ENCODE peak calls at places on chromosomes 1 and 21, in eight cellular contexts. X is HS-5; Y is activated naive CD4-positive, alpha-beta T cell treated with anti-CD3 and anti-CD28 coated beads, Interleukin-2, amount 10 ng/mL, durations not matched to agents 7 days and 5 days; S is GDM1; D is HAP-1; C is WTC11; Q is mesothelial cell of epicardium; B is NCI-H1092. T is an unnamed sample.

GRCh38 chr21:46099476-46099875 is 1.6 kb downstream of the COL6A2 start:
- DNase-seq in S (no peak), D (no peak), Y (peak; percentile 18), X (no peak), B (no peak), C (peak; percentile 51), Q (no peak), T (no peak)

GRCh38 chr1:193211539-193211938 is 25.1 kb upstream of the B3GALT2 start:
- DNase-seq in B (no peak), Q (no peak), S (no peak), C (no peak), Y (no peak), D (no peak), X (peak; percentile 77), T (no peak)

GRCh38 chr1:39409055-39409816 is 82.2 kb upstream of the BMP8A start:
- DNase-seq in B (no peak), X (no peak), Y (peak; percentile 53), Q (peak; percentile 30), S (no peak), D (peak; percentile 53), C (peak; percentile 66), T (no peak)

GRCh38 chr21:42381347-42381984 is 14.4 kb downstream of the TMPRSS3 start:
- DNase-seq in B (peak; percentile 74), X (no peak), S (no peak), Q (no peak), D (no peak), C (peak; percentile 55), Y (peak; percentile 67), T (no peak)

GRCh38 chr1:108831225-108831624 is 25.7 kb downstream of the AKNAD1 start:
- DNase-seq in C (no peak), S (no peak), X (peak; percentile 71), B (no peak), Q (no peak), D (no peak), Y (no peak), T (no peak)

GRCh38 chr1:29839726-29840125 is 603.4 kb downstream of the PTPRU start:
- DNase-seq in X (no peak), S (no peak), Q (no peak), Y (no peak), B (no peak), C (no peak), D (no peak), T (no peak)

GRCh38 chr21:25790122-25790951 is 55.6 kb downstream of the GABPA start:
- DNase-seq in C (no peak), Q (no peak), S (peak; percentile 6), D (peak; percentile 47), Y (no peak), B (peak; percentile 8), X (no peak), T (peak; percentile 31)

GRCh38 chr1:234599617-234600417 is 10.2 kb downstream of the IRF2BP2 start:
- DNase-seq in B (peak; percentile 87), X (no peak), Q (peak; percentile 73), S (peak; percentile 94), D (peak; percentile 73), C (peak; percentile 85), Y (peak; percentile 81), T (peak; percentile 74)

GRCh38 chr1:116379057-116379630 is 6.1 kb downstream of the ATP1A1 start:
- DNase-seq in Q (no peak), X (no peak), D (peak; percentile 28), Y (no peak), S (no peak), C (no peak), B (no peak), T (no peak)

GRCh38 chr1:210332719-210333398 is 4.2 kb downstream of the HHAT start:
- DNase-seq in Q (no peak), C (no peak), Y (peak; percentile 72), X (no peak), B (no peak), D (no peak), S (no peak), T (no peak)

GRCh38 chr1:156102634-156103511 is 11.6 kb upstream of the LMNA start:
- DNase-seq in C (no peak), Q (no peak), X (no peak), S (no peak), D (no peak), Y (no peak), B (no peak), T (no peak)

GRCh38 chr1:156356875-156357534 is 12.0 kb upstream of the RHBG start:
- DNase-seq in B (peak; percentile 59), C (peak; percentile 93), Q (peak; percentile 48), D (peak; percentile 36), S (peak; percentile 37), X (no peak), Y (peak; percentile 67), T (peak; percentile 92)

GRCh38 chr1:54885237-54885679 is 1.7 kb downstream of the DHCR24 start:
- DNase-seq in C (no peak), S (no peak), B (no peak), X (no peak), Y (no peak), D (no peak), Q (no peak), T (no peak)

GRCh38 chr1:15557594-15557993 is 27.3 kb downstream of the AGMAT start:
- DNase-seq in D (no peak), B (no peak), C (no peak), Q (no peak), S (no peak), Y (no peak), X (no peak), T (no peak)

GRCh38 chr1:215710340-215710971 is 143.4 kb downstream of the KCTD3 start:
- DNase-seq in X (no peak), C (peak; percentile 52), Y (no peak), Q (no peak), B (peak; percentile 75), D (peak; percentile 42), S (peak; percentile 41), T (no peak)

GRCh38 chr1:67700692-67701410 is 15.8 kb downstream of the GADD45A start:
- DNase-seq in S (no peak), Q (no peak), C (peak; percentile 53), Y (no peak), B (no peak), D (no peak), X (no peak), T (no peak)

GRCh38 chr1:178501705-178502329 is 5.1 kb upstream of the CLEC20A start:
- DNase-seq in D (peak; percentile 52), S (peak; percentile 33), Q (peak; percentile 73), X (peak; percentile 23), C (peak; percentile 92), B (peak; percentile 59), Y (peak; percentile 73), T (peak; percentile 13)

GRCh38 chr1:24294228-24294672 is 24.9 kb upstream of the GRHL3 start:
- DNase-seq in Y (no peak), X (peak; percentile 97), S (no peak), Q (no peak), C (no peak), B (no peak), D (no peak), T (no peak)

GRCh38 chr1:42922687-42923366 is 35.8 kb downstream of the SLC2A1 start:
- DNase-seq in D (peak; percentile 69), C (peak; percentile 62), S (peak; percentile 66), Q (no peak), Y (peak; percentile 74), B (peak; percentile 60), X (peak; percentile 58), T (peak; percentile 81)